ENCODE peak calls at places on chromosomes 13 and 19, in four cellular contexts. D, F, A and L are unnamed samples.

GRCh38 chr13:112740502-112741131 is 50.8 kb downstream of the ATP11A start:
- DNase-seq in D (peak; percentile 70), F (no peak), A (no peak), L (no peak)

GRCh38 chr13:40485611-40486517 is 180.6 kb downstream of the FOXO1 start:
- DNase-seq in D (no peak), F (no peak), A (no peak), L (no peak)

GRCh38 chr13:32903720-32904119 is 112.5 kb upstream of the KL start:
- DNase-seq in D (no peak), F (no peak), A (no peak), L (no peak)

GRCh38 chr19:7789447-7789846 is 26.4 kb downstream of the CLEC4M start:
- DNase-seq in D (no peak), F (no peak), A (no peak), L (no peak)

GRCh38 chr13:30936920-30937319 is 4.5 kb downstream of the TEX26 start:
- DNase-seq in D (no peak), F (no peak), A (no peak), L (no peak)

GRCh38 chr19:16386619-16387240 is 62.1 kb downstream of the KLF2 start:
- DNase-seq in D (no peak), F (peak; percentile 27), A (peak; percentile 68), L (peak; percentile 16)

GRCh38 chr19:32168606-32169005 is 176.8 kb upstream of the ZNF507 start:
- DNase-seq in D (no peak), F (no peak), A (no peak), L (no peak)

GRCh38 chr13:37492741-37493514 is 105.6 kb downstream of the POSTN start:
- DNase-seq in D (peak; percentile 92), F (no peak), A (no peak), L (no peak)

GRCh38 chr13:113022391-113023216 is 53.6 kb downstream of the MCF2L start:
- DNase-seq in D (no peak), F (no peak), A (no peak), L (no peak)

GRCh38 chr19:543912-544608 is at the start of gene GZMM:
- DNase-seq in D (no peak), F (no peak), A (no peak), L (no peak)

GRCh38 chr13:91805605-91806004 is 407.2 kb downstream of the GPC5 start:
- DNase-seq in D (no peak), F (no peak), A (no peak), L (no peak)

GRCh38 chr13:23551213-23552008 is 18.8 kb upstream of the TNFRSF19 start:
- DNase-seq in D (no peak), F (no peak), A (no peak), L (no peak)

GRCh38 chr13:95481051-95481775 is 71.3 kb upstream of the CLDN10 start:
- DNase-seq in D (no peak), F (no peak), A (no peak), L (no peak)

GRCh38 chr13:95484052-95484451 is 68.5 kb upstream of the CLDN10 start:
- DNase-seq in D (no peak), F (no peak), A (no peak), L (no peak)

GRCh38 chr13:95480131-95480545 is 72.4 kb upstream of the CLDN10 start:
- DNase-seq in D (no peak), F (no peak), A (peak; percentile 16), L (no peak)

GRCh38 chr13:95485518-95486144 is 66.9 kb upstream of the CLDN10 start:
- DNase-seq in D (no peak), F (no peak), A (no peak), L (no peak)

GRCh38 chr13:95485045-95485517 is 67.4 kb upstream of the CLDN10 start:
- DNase-seq in D (no peak), F (no peak), A (no peak), L (no peak)
- TF ChIP-seq CTCF in D (no peak), F (peak; percentile 25), A (no peak), L (no peak)

DNA sequence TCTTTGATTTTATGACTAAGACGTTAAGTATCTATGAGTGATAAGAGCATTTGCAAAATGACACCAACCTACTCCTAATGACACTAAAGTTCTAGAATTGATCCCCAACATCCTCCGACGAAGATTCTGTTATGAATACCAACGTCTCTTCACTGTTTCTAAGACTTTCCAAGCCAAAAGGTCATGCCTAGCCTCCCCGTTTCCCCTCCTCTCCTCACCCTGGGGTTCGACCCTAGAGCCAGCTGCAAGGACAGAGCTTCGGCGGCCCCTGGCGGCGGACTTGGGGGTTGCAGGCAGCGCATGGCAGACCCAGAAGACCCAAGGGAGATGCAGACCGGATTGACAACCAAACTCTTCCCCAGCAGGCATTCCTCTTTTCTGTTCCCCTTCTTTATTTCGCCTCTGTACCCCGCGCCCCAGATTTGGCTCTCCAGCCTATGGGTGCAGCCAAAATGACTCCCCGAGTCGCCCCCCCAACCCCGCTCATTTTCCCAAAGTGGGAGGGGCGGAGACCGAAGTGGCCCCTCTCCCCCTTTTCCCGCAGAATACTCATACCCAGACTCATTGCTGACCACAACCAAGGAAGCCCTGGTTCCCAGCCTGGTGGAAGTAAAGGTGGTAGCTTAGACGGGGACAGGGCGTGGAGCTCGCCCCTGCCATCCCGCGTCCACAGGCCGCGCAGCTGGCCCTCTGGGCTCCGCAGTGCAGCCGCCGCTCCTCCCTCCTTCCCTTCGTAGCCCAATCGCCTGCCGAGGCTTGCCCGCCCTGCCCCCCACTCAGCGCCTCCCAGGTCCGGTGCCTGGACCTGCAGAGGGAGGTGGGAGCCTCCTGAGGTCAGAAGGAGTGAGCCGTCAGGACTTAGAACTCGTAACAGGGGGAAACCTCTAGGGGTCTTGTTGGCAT is 4.1 kb upstream of the EML2 start:
- DNase-seq in D (no peak), F (peak; percentile 71), A (peak; percentile 93), L (no peak)
- TF ChIP-seq CTCF in D (peak; percentile 99), F (peak; percentile 99), A (peak; percentile 99), L (peak; percentile 99)

DNA sequence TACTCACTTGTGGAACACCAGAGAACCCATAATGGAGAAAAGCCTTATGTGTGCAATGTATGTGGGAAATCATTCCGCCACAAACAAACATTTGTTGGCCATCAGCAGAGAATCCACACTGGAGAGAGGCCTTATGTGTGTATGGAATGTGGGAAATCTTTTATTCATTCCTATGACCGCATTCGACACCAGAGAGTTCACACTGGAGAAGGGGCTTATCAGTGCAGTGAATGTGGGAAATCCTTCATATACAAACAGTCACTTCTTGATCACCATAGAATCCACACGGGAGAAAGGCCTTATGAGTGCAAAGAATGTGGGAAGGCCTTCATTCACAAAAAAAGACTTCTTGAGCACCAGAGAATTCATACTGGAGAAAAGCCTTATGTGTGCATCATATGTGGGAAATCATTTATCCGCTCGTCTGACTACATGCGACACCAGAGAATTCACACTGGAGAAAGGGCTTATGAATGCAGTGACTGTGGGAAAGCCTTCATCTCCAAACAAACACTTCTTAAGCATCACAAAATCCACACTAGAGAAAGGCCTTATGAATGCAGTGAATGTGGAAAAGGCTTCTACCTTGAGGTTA is 10.9 kb downstream of the ZNF549 start:
- DNase-seq in D (no peak), F (no peak), A (no peak), L (no peak)
- TF ChIP-seq CTCF in D (no peak), F (no peak), A (no peak), L (no peak)

DNA sequence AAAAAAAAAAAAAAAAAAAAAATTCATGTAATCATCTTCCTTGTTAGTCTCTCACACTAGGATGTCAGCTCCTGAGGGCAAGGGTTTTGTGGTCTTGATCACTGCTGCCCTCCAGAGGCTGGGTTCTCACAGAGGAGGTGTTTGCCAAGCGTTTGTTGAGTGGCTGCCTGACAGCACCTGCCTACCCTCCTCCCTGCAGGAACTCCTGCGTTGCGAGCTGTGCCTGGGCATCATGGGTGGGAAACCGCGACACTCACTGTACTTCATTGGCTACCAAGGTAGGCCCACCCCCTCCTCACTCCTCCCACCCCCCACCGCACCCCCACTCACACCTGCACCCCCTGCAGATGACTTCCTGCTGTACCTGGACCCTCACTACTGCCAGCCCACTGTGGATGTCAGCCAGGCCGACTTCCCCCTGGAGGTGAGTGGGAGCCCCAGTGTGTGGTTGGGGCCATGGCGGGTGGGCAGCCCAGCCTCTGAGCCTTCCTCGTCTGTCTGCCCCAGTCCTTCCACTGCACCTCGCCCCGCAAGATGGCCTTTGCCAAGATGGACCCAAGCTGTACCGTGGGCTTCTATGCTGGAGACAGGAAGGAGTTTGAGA is 8.1 kb downstream of the ATG4D start:
- DNase-seq in D (no peak), F (peak; percentile 33), A (no peak), L (no peak)
- TF ChIP-seq CTCF in D (peak; percentile 26), F (peak; percentile 22), A (peak; percentile 17), L (peak; percentile 35)